ENCODE peak calls at places on chromosomes 11 and 22, in six cellular contexts. One of them, this sample, is unnamed.

GRCh38 chr11:33770236-33770635 is 4.1 kb downstream of the FBXO3 start:
- DNase-seq in PC-9: no peak
- DNase-seq in retinal pigment epithelial cell: no peak
- DNase-seq in spleen: no peak
- DNase-seq in epithelial cell of esophagus: no peak
- DNase-seq in tibial nerve: no peak
- DNase-seq in this sample: no peak

GRCh38 chr11:134119094-134119493 is 50.2 kb downstream of the JAM3 start:
- DNase-seq in spleen: no peak
- DNase-seq in PC-9: no peak
- DNase-seq in retinal pigment epithelial cell: peak; percentile 72
- DNase-seq in epithelial cell of esophagus: peak; percentile 57
- DNase-seq in tibial nerve: no peak
- DNase-seq in this sample: no peak

GRCh38 chr22:38454361-38455062 is 487 bp downstream of the KCNJ4 start:
- DNase-seq in PC-9: no peak
- DNase-seq in epithelial cell of esophagus: no peak
- DNase-seq in spleen: no peak
- DNase-seq in retinal pigment epithelial cell: no peak
- DNase-seq in tibial nerve: no peak
- DNase-seq in this sample: no peak

GRCh38 chr11:78927511-78927910 is 352.8 kb upstream of the NARS2 start:
- DNase-seq in spleen: no peak
- DNase-seq in tibial nerve: no peak
- DNase-seq in PC-9: no peak
- DNase-seq in epithelial cell of esophagus: no peak
- DNase-seq in retinal pigment epithelial cell: no peak
- DNase-seq in this sample: no peak

GRCh38 chr11:71327156-71328085 is 75.0 kb upstream of the SHANK2 start:
- DNase-seq in PC-9: no peak
- DNase-seq in tibial nerve: no peak
- DNase-seq in epithelial cell of esophagus: no peak
- DNase-seq in spleen: peak; percentile 47
- DNase-seq in retinal pigment epithelial cell: no peak
- DNase-seq in this sample: no peak

GRCh38 chr22:31451709-31452571 is 37.7 kb downstream of the EIF4ENIF1 start:
- DNase-seq in epithelial cell of esophagus: peak; percentile 60
- DNase-seq in retinal pigment epithelial cell: no peak
- DNase-seq in spleen: no peak
- DNase-seq in PC-9: no peak
- DNase-seq in tibial nerve: no peak
- DNase-seq in this sample: peak; percentile 21

GRCh38 chr22:48894064-48894671 is 933.5 kb downstream of the BRD1 start:
- DNase-seq in retinal pigment epithelial cell: no peak
- DNase-seq in PC-9: no peak
- DNase-seq in tibial nerve: no peak
- DNase-seq in epithelial cell of esophagus: no peak
- DNase-seq in spleen: peak; percentile 43
- DNase-seq in this sample: no peak

GRCh38 chr11:125347261-125347585 is 148.8 kb downstream of the FEZ1 start:
- DNase-seq in spleen: peak; percentile 38
- DNase-seq in retinal pigment epithelial cell: no peak
- DNase-seq in PC-9: no peak
- DNase-seq in epithelial cell of esophagus: no peak
- DNase-seq in tibial nerve: no peak
- DNase-seq in this sample: no peak

GRCh38 chr11:64876835-64877341 is 1.5 kb downstream of the EHD1 start:
- DNase-seq in epithelial cell of esophagus: peak; percentile 54
- DNase-seq in tibial nerve: no peak
- DNase-seq in retinal pigment epithelial cell: no peak
- DNase-seq in PC-9: peak; percentile 97
- DNase-seq in spleen: peak; percentile 83
- DNase-seq in this sample: peak; percentile 56

GRCh38 chr11:64874841-64875240 is 3.6 kb downstream of the EHD1 start:
- DNase-seq in spleen: peak; percentile 77
- DNase-seq in PC-9: no peak
- DNase-seq in retinal pigment epithelial cell: no peak
- DNase-seq in tibial nerve: no peak
- DNase-seq in epithelial cell of esophagus: no peak
- DNase-seq in this sample: no peak

GRCh38 chr11:64877390-64878222 is 815 bp downstream of the EHD1 start:
- DNase-seq in spleen: peak; percentile 81
- DNase-seq in epithelial cell of esophagus: peak; percentile 26
- DNase-seq in PC-9: no peak
- DNase-seq in retinal pigment epithelial cell: no peak
- DNase-seq in tibial nerve: no peak
- DNase-seq in this sample: no peak

GRCh38 chr11:64875369-64876225 is 2.8 kb downstream of the EHD1 start:
- DNase-seq in spleen: peak; percentile 85
- DNase-seq in retinal pigment epithelial cell: no peak
- DNase-seq in PC-9: no peak
- DNase-seq in epithelial cell of esophagus: peak; percentile 48
- DNase-seq in tibial nerve: no peak
- DNase-seq in this sample: no peak

GRCh38 chr11:64876226-64876750 is 2.1 kb downstream of the EHD1 start:
- DNase-seq in spleen: peak; percentile 82
- DNase-seq in retinal pigment epithelial cell: no peak
- DNase-seq in tibial nerve: no peak
- DNase-seq in PC-9: no peak
- DNase-seq in epithelial cell of esophagus: no peak
- DNase-seq in this sample: no peak
- H3K4me3 ChIP-seq in spleen: peak overlapping the region; percentile 93
- H3K4me3 ChIP-seq in retinal pigment epithelial cell: peak overlapping the region; percentile 95
- H3K4me3 ChIP-seq in tibial nerve: peak overlapping the region; percentile 69
- H3K4me3 ChIP-seq in PC-9: peak overlapping the region; percentile 68
- H3K4me3 ChIP-seq in epithelial cell of esophagus: peak overlapping the region; percentile 84
- H3K4me3 ChIP-seq in this sample: peak overlapping the region; percentile 99

GRCh38 chr11:113163291-113164030 is 150.9 kb upstream of the TTC12 start:
- DNase-seq in tibial nerve: peak; percentile 38
- DNase-seq in spleen: no peak
- DNase-seq in PC-9: no peak
- DNase-seq in retinal pigment epithelial cell: no peak
- DNase-seq in epithelial cell of esophagus: no peak
- DNase-seq in this sample: no peak
- TF ChIP-seq CTCF in tibial nerve: peak; percentile 26
- TF ChIP-seq CTCF in spleen: no peak
- TF ChIP-seq CTCF in PC-9: no peak
- TF ChIP-seq CTCF in retinal pigment epithelial cell: no peak
- TF ChIP-seq CTCF in epithelial cell of esophagus: no peak
- TF ChIP-seq CTCF in this sample: no peak

GRCh38 chr22:23744485-23744884 is 6.4 kb downstream of the ZNF70 start:
- DNase-seq in spleen: no peak
- DNase-seq in epithelial cell of esophagus: no peak
- DNase-seq in PC-9: no peak
- DNase-seq in tibial nerve: no peak
- DNase-seq in retinal pigment epithelial cell: no peak
- DNase-seq in this sample: no peak

GRCh38 chr22:23743303-23743705 is 7.6 kb downstream of the ZNF70 start:
- DNase-seq in retinal pigment epithelial cell: no peak
- DNase-seq in spleen: no peak
- DNase-seq in epithelial cell of esophagus: no peak
- DNase-seq in tibial nerve: no peak
- DNase-seq in PC-9: no peak
- DNase-seq in this sample: no peak

GRCh38 chr22:23742505-23743264 is 8.2 kb downstream of the ZNF70 start:
- DNase-seq in tibial nerve: no peak
- DNase-seq in epithelial cell of esophagus: no peak
- DNase-seq in PC-9: peak; percentile 18
- DNase-seq in spleen: no peak
- DNase-seq in retinal pigment epithelial cell: no peak
- DNase-seq in this sample: no peak

GRCh38 chr22:23744001-23744400 is 6.9 kb downstream of the ZNF70 start:
- DNase-seq in tibial nerve: no peak
- DNase-seq in epithelial cell of esophagus: no peak
- DNase-seq in spleen: no peak
- DNase-seq in retinal pigment epithelial cell: no peak
- DNase-seq in PC-9: no peak
- DNase-seq in this sample: no peak

GRCh38 chr22:23745780-23746179 is 5.1 kb downstream of the ZNF70 start:
- DNase-seq in PC-9: no peak
- DNase-seq in epithelial cell of esophagus: no peak
- DNase-seq in spleen: no peak
- DNase-seq in tibial nerve: no peak
- DNase-seq in retinal pigment epithelial cell: no peak
- DNase-seq in this sample: no peak
- H3K4me3 ChIP-seq in PC-9: no peak overlapping the region
- H3K4me3 ChIP-seq in epithelial cell of esophagus: no peak overlapping the region
- H3K4me3 ChIP-seq in spleen: no peak overlapping the region
- H3K4me3 ChIP-seq in tibial nerve: no peak overlapping the region
- H3K4me3 ChIP-seq in retinal pigment epithelial cell: no peak overlapping the region
- H3K4me3 ChIP-seq in this sample: no peak overlapping the region

GRCh38 chr22:50473088-50473487 is 1.7 kb downstream of the SBF1 start:
- DNase-seq in retinal pigment epithelial cell: no peak
- DNase-seq in spleen: peak; percentile 79
- DNase-seq in PC-9: no peak
- DNase-seq in epithelial cell of esophagus: peak; percentile 42
- DNase-seq in tibial nerve: no peak
- DNase-seq in this sample: no peak
- TF ChIP-seq CTCF in retinal pigment epithelial cell: peak; percentile 52
- TF ChIP-seq CTCF in spleen: peak; percentile 24
- TF ChIP-seq CTCF in PC-9: peak; percentile 66
- TF ChIP-seq CTCF in epithelial cell of esophagus: peak; percentile 53
- TF ChIP-seq CTCF in tibial nerve: no peak
- TF ChIP-seq CTCF in this sample: peak; percentile 12

DNA sequence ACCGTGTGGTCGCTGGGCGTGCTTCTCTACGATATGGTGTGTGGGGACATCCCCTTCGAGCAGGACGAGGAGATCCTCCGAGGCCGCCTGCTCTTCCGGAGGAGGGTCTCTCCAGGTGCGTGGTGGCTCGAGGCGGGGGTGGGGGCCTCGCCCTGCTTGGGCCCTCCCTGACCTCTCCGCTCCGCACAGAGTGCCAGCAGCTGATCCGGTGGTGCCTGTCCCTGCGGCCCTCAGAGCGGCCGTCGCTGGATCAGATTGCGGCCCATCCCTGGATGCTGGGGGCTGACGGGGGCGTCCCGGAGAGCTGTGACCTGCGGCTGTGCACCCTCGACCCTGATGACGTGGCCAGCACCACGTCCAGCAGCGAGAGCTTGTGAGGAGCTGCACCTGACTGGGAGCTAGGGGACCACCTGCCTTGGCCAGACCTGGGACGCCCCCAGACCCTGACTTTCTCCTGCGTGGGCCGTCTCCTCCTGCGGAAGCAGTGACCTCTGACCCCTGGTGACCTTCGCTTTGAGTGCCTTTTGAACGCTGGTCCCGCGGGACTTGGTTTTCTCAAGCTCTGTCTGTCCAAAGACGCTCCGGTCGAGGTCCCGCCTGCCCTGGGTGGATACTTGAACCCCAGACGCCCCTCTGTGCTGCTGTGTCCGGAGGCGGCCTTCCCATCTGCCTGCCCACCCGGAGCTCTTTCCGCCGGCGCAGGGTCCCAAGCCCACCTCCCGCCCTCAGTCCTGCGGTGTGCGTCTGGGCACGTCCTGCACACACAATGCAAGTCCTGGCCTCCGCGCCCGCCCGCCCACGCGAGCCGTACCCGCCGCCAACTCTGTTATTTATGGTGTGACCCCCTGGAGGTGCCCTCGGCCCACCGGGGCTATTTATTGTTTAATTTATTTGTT is 2.4 kb downstream of the PIM3 start:
- DNase-seq in epithelial cell of esophagus: no peak
- DNase-seq in tibial nerve: peak; percentile 19
- DNase-seq in retinal pigment epithelial cell: no peak
- DNase-seq in PC-9: no peak
- DNase-seq in spleen: peak; percentile 87
- DNase-seq in this sample: no peak
- H3K4me3 ChIP-seq in epithelial cell of esophagus: peak overlapping the region; percentile 80
- H3K4me3 ChIP-seq in tibial nerve: peak overlapping the region; percentile 86
- H3K4me3 ChIP-seq in retinal pigment epithelial cell: peak overlapping the region; percentile 77
- H3K4me3 ChIP-seq in PC-9: peak overlapping the region; percentile 97
- H3K4me3 ChIP-seq in spleen: peak overlapping the region; percentile 98
- H3K4me3 ChIP-seq in this sample: peak overlapping the region; percentile 79

DNA sequence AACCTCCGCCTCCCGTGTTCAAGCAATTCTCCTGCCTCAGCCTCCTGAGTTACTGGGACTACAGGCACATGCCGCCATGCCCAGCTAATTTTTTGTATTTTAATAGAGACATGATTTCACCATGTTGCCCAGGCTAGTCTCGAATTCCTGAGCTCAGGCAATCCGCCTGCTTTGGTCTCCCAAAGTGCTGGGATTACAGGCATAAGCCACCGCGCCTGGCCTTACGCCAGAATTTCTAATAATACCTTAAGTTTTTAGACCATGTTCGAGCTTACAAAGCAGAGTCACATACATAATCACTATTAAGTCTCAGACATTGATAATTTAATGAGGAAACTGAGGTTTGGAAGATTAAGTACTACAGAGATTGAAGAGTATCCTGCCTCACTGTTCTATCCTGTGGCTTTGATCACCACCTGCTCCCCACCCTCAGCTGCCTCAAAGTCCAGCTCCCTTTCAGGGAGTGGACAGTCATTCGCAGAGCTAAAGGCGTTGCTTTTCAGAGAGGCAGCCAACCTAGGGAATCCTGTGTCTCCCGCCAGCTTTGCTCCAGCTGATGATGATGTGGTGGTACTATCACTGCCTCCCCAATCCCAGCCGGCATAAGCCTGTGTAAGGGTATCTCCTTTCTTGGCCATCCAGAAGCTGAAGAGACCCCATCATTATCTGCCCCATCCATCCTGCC is 7.7 kb downstream of the UBASH3B start:
- DNase-seq in PC-9: no peak
- DNase-seq in spleen: no peak
- DNase-seq in retinal pigment epithelial cell: peak; percentile 26
- DNase-seq in tibial nerve: no peak
- DNase-seq in epithelial cell of esophagus: no peak
- DNase-seq in this sample: no peak
- TF ChIP-seq CTCF in PC-9: no peak
- TF ChIP-seq CTCF in spleen: no peak
- TF ChIP-seq CTCF in retinal pigment epithelial cell: no peak
- TF ChIP-seq CTCF in tibial nerve: no peak
- TF ChIP-seq CTCF in epithelial cell of esophagus: no peak
- TF ChIP-seq CTCF in this sample: no peak

GRCh38 chr11:9859491-9860305 is 195.8 kb downstream of the SWAP70 start:
- DNase-seq in tibial nerve: no peak
- DNase-seq in retinal pigment epithelial cell: no peak
- DNase-seq in spleen: no peak
- DNase-seq in PC-9: no peak
- DNase-seq in epithelial cell of esophagus: no peak
- DNase-seq in this sample: peak; percentile 64
- H3K4me3 ChIP-seq in tibial nerve: no peak overlapping the region
- H3K4me3 ChIP-seq in retinal pigment epithelial cell: no peak overlapping the region
- H3K4me3 ChIP-seq in spleen: no peak overlapping the region
- H3K4me3 ChIP-seq in PC-9: no peak overlapping the region
- H3K4me3 ChIP-seq in epithelial cell of esophagus: no peak overlapping the region
- H3K4me3 ChIP-seq in this sample: no peak overlapping the region

GRCh38 chr11:1917523-1918435 is 1.7 kb upstream of the TNNT3 start:
- DNase-seq in tibial nerve: no peak
- DNase-seq in retinal pigment epithelial cell: no peak
- DNase-seq in PC-9: no peak
- DNase-seq in spleen: peak; percentile 85
- DNase-seq in epithelial cell of esophagus: no peak
- DNase-seq in this sample: no peak
- TF ChIP-seq CTCF in tibial nerve: peak; percentile 66
- TF ChIP-seq CTCF in retinal pigment epithelial cell: peak; percentile 45
- TF ChIP-seq CTCF in PC-9: peak; percentile 49
- TF ChIP-seq CTCF in spleen: peak; percentile 44
- TF ChIP-seq CTCF in epithelial cell of esophagus: peak; percentile 33
- TF ChIP-seq CTCF in this sample: peak; percentile 16